ENCODE peak calls at places on chromosomes 3 and 15, in ten cellular contexts. X is GM12865; U is activated B cell treated with CpG ODN at 0.5 μM for 24 hours; Z is hippocampal formation; D is neural crest cell; N is activated naive CD4-positive, alpha-beta T cell treated with Interleukin-2 at 50 U/mL for 16 hours; C is activated T-helper 1 cell treated with anti-CD3 and anti-CD28 coated beads, Interleukin-12 subunit alpha, Interleukin-12 subunit beta, Interleukin-2, Interleukin-4 antibody, amounts not matched to agents 30 ng/mL and 10 ng/mL and 1 ng/mL, durations not matched to agents 14 hours and 24 hours and 36 hours; F is HTR-8/SVneo; M is GF-D8; R is effector memory CD4-positive, alpha-beta T cell. B is an unnamed sample.
A peak's percentile ranks its signal among the peaks of the same experiment; 100 is the strongest.

GRCh38 chr3:196237203-196237602 is 20.9 kb downstream of the SLC51A start:
- DNase-seq in C (no peak), U (no peak), Z (no peak), R (no peak), N (no peak), M (no peak), D (no peak), F (no peak), X (peak; percentile 41), B (no peak)

GRCh38 chr3:21668012-21668411 is 83.0 kb downstream of the ZNF385D start:
- DNase-seq in F (no peak), M (no peak), Z (no peak), C (no peak), D (no peak), U (no peak), R (no peak), N (no peak), X (no peak), B (no peak)

GRCh38 chr3:170961616-170962400 is 53.4 kb upstream of the EIF5A2 start:
- DNase-seq in D (peak; percentile 8), C (no peak), U (no peak), R (no peak), X (peak; percentile 30), F (peak; percentile 35), Z (peak; percentile 2), N (no peak), M (no peak), B (no peak)

GRCh38 chr15:67107014-67107812 is 41.8 kb downstream of the SMAD3 start:
- DNase-seq in R (no peak), X (peak; percentile 40), U (no peak), C (no peak), D (no peak), N (no peak), M (no peak), Z (no peak), F (peak; percentile 95), B (no peak)

GRCh38 chr15:81157195-81157938 is 23.3 kb downstream of the CFAP161 start:
- DNase-seq in X (no peak), R (no peak), M (no peak), Z (no peak), U (no peak), C (no peak), N (no peak), F (no peak), D (no peak), B (no peak)

GRCh38 chr3:185460719-185461350 is 38.0 kb downstream of the TMEM41A start:
- DNase-seq in U (no peak), F (peak; percentile 40), Z (no peak), N (no peak), C (no peak), D (no peak), X (peak; percentile 15), M (no peak), R (no peak), B (no peak)

GRCh38 chr3:98558100-98558499 is 26.3 kb downstream of the GPR15 start:
- DNase-seq in M (no peak), D (no peak), U (no peak), X (no peak), N (no peak), C (no peak), R (no peak), F (no peak), Z (no peak), B (no peak)

GRCh38 chr3:32238816-32239637 is 547 bp downstream of the CMTM8 start:
- DNase-seq in X (peak; percentile 11), N (peak; percentile 53), M (no peak), F (peak; percentile 34), Z (no peak), R (no peak), D (peak; percentile 34), C (peak; percentile 20), U (peak; percentile 45), B (peak; percentile 90)

GRCh38 chr3:14680716-14681115 is 5.8 kb downstream of the C3orf20 start:
- DNase-seq in F (no peak), R (no peak), N (no peak), X (no peak), M (no peak), C (no peak), D (no peak), Z (no peak), U (no peak), B (no peak)

GRCh38 chr3:152400912-152401311 is 132.2 kb downstream of the MBNL1 start:
- DNase-seq in U (no peak), F (peak; percentile 5), N (no peak), X (no peak), Z (no peak), C (no peak), R (no peak), D (no peak), M (no peak), B (no peak)

GRCh38 chr3:9583371-9583770 is 29.7 kb upstream of the LHFPL4 start:
- DNase-seq in F (no peak), D (no peak), U (no peak), C (no peak), Z (no peak), M (no peak), X (no peak), R (no peak), N (no peak), B (no peak)

GRCh38 chr3:46497556-46498265 is at the start of gene RTP3:
- DNase-seq in R (no peak), N (no peak), F (no peak), C (no peak), D (no peak), M (no peak), U (no peak), X (no peak), Z (no peak), B (no peak)

GRCh38 chr3:146019508-146019907 is 141.5 kb downstream of the PLOD2 start:
- DNase-seq in D (no peak), R (no peak), X (no peak), U (no peak), M (no peak), F (no peak), N (no peak), Z (no peak), C (no peak), B (no peak)

GRCh38 chr3:85709483-85709882 is 750.7 kb downstream of the CADM2 start:
- DNase-seq in D (no peak), Z (no peak), R (no peak), C (no peak), F (no peak), N (no peak), U (no peak), M (no peak), X (no peak), B (no peak)

GRCh38 chr15:31390777-31391486 is 64.3 kb downstream of the KLF13 start:
- DNase-seq in R (no peak), M (no peak), U (no peak), C (no peak), Z (no peak), X (no peak), D (no peak), N (no peak), F (no peak), B (no peak)

GRCh38 chr15:38750816-38751215 is 186.2 kb upstream of the RASGRP1 start:
- DNase-seq in D (no peak), M (no peak), R (no peak), N (no peak), F (no peak), Z (no peak), X (no peak), U (no peak), C (no peak), B (no peak)

GRCh38 chr15:48052871-48053383 is 67.9 kb upstream of the SLC24A5 start:
- DNase-seq in M (no peak), Z (no peak), N (no peak), X (no peak), C (no peak), U (no peak), R (no peak), F (no peak), D (no peak), B (no peak)

GRCh38 chr3:116083686-116084085 is 361.6 kb downstream of the LSAMP start:
- DNase-seq in U (no peak), Z (no peak), R (no peak), C (no peak), D (no peak), N (no peak), M (no peak), F (no peak), X (no peak), B (no peak)

GRCh38 chr3:16013563-16013962 is 160.9 kb upstream of the GALNT15 start:
- DNase-seq in N (no peak), X (no peak), R (no peak), M (no peak), C (no peak), D (no peak), F (no peak), U (no peak), Z (no peak), B (no peak)

GRCh38 chr3:31917303-31917903 is 63.7 kb downstream of the OSBPL10 start:
- DNase-seq in D (no peak), M (no peak), Z (no peak), U (no peak), C (no peak), F (no peak), N (no peak), R (no peak), X (peak; percentile 63), B (no peak)

GRCh38 chr3:119894195-119894594 is 112.3 kb downstream of the NR1I2 start:
- DNase-seq in M (peak; percentile 67), X (no peak), F (no peak), D (no peak), Z (no peak), U (no peak), R (no peak), C (no peak), N (no peak), B (no peak)

GRCh38 chr3:27728195-27729087 is 6.3 kb upstream of the EOMES start:
- DNase-seq in D (no peak), U (no peak), C (no peak), F (no peak), R (no peak), Z (no peak), M (no peak), X (no peak), N (no peak), B (no peak)

GRCh38 chr3:119382134-119382533 is 81.3 kb downstream of the TMEM39A start:
- DNase-seq in R (no peak), U (no peak), N (no peak), F (no peak), C (no peak), M (no peak), D (no peak), X (no peak), Z (no peak), B (peak; percentile 22)

GRCh38 chr3:55406666-55407425 is 80.3 kb downstream of the WNT5A start:
- DNase-seq in X (no peak), M (no peak), F (no peak), D (no peak), C (no peak), R (no peak), Z (no peak), N (no peak), U (no peak), B (no peak)

GRCh38 chr3:174540081-174540480 is 319.1 kb upstream of the NAALADL2 start:
- DNase-seq in D (no peak), F (no peak), C (no peak), R (no peak), Z (no peak), X (no peak), M (no peak), U (no peak), N (no peak), B (no peak)

GRCh38 chr3:9247361-9248231 is 1.9 kb downstream of the SRGAP3 start:
- DNase-seq in D (peak; percentile 20), Z (peak; percentile 38), F (no peak), X (no peak), N (no peak), U (no peak), C (no peak), M (no peak), R (no peak), B (no peak)

GRCh38 chr3:22960326-22960984 is 242.7 kb upstream of the UBE2E2 start:
- DNase-seq in F (peak; percentile 24), R (no peak), C (no peak), M (no peak), U (no peak), N (no peak), D (peak; percentile 37), Z (no peak), X (peak; percentile 65), B (no peak)

GRCh38 chr3:81152156-81152555 is 609.3 kb downstream of the GBE1 start:
- DNase-seq in D (no peak), N (no peak), R (no peak), X (no peak), M (no peak), C (no peak), U (no peak), F (no peak), Z (no peak), B (no peak)